ENCODE peak calls at places on chromosomes 6 and 20, in five cellular contexts. Y, P, K, M and E are unnamed samples.
A peak's percentile ranks its signal among the peaks of the same experiment; 100 is the strongest.

GRCh38 chr6:42963855-42964605 is 3.5 kb downstream of the GNMT start:
- DNase-seq in P (no peak), M (no peak), Y (no peak), K (peak; percentile 32), E (no peak)

GRCh38 chr6:36769676-36770499 is 69.4 kb downstream of the CPNE5 start:
- DNase-seq in P (no peak), Y (no peak), K (no peak), M (no peak), E (no peak)

GRCh38 chr6:132087391-132087790 is 136.2 kb upstream of the CCN2 start:
- DNase-seq in P (no peak), Y (no peak), M (no peak), K (no peak), E (no peak)

GRCh38 chr6:75115501-75115900 is 90.4 kb downstream of the COL12A1 start:
- DNase-seq in P (no peak), M (no peak), Y (no peak), K (no peak), E (no peak)

GRCh38 chr20:45445805-45446562 is 23.6 kb upstream of the WFDC2 start:
- DNase-seq in K (no peak), P (no peak), Y (peak; percentile 56), M (no peak), E (no peak)

GRCh38 chr20:9442858-9443257 is 71.5 kb upstream of the LAMP5 start:
- DNase-seq in Y (no peak), P (no peak), K (no peak), M (no peak), E (no peak)

GRCh38 chr20:53216856-53217576 is 244.9 kb downstream of the TSHZ2 start:
- DNase-seq in P (no peak), K (peak; percentile 31), Y (peak; percentile 73), M (peak; percentile 78), E (peak; percentile 32)

GRCh38 chr6:141248056-141248799 is 884.5 kb upstream of the GJE1 start:
- DNase-seq in M (no peak), K (no peak), Y (no peak), P (no peak), E (no peak)

GRCh38 chr6:35736293-35736894 is 438 bp upstream of the ARMC12 start:
- DNase-seq in Y (peak; percentile 83), M (peak; percentile 75), K (peak; percentile 25), P (peak; percentile 87), E (peak; percentile 59)

GRCh38 chr6:110874880-110875547 is 429 bp downstream of the AMD1 start:
- DNase-seq in M (peak; percentile 76), K (no peak), P (peak; percentile 69), Y (peak; percentile 36), E (peak; percentile 8)

GRCh38 chr6:45350186-45350585 is 22.1 kb downstream of the RUNX2 start:
- DNase-seq in M (no peak), P (no peak), K (peak; percentile 48), Y (no peak), E (no peak)